ENCODE peak calls at places on chromosomes 3 and 15, in seven cellular contexts. U, P, F, Y, A, M and Q are unnamed samples.

GRCh38 chr3:99872633-99873254 is 55.1 kb downstream of the CMSS1 start:
- DNase-seq in U (no peak), P (no peak), F (no peak), Y (no peak), A (no peak), M (no peak), Q (no peak)

GRCh38 chr3:194777729-194778128 is 92.0 kb downstream of the FAM43A start:
- DNase-seq in U (no peak), P (no peak), F (no peak), Y (peak; percentile 22), A (peak; percentile 16), M (no peak), Q (no peak)

GRCh38 chr3:4983739-4984510 is 4.7 kb downstream of the BHLHE40 start:
- DNase-seq in U (no peak), P (no peak), F (peak; percentile 69), Y (no peak), A (peak; percentile 84), M (peak; percentile 73), Q (no peak)

GRCh38 chr3:36405193-36405592 is 24.9 kb downstream of the STAC start:
- DNase-seq in U (no peak), P (no peak), F (no peak), Y (no peak), A (no peak), M (no peak), Q (no peak)

GRCh38 chr15:76204916-76205460 is 106.3 kb downstream of the ETFA start:
- DNase-seq in U (no peak), P (no peak), F (no peak), Y (no peak), A (no peak), M (no peak), Q (no peak)

GRCh38 chr3:137110392-137110996 is 152.7 kb downstream of the IL20RB start:
- DNase-seq in U (no peak), P (peak; percentile 11), F (peak; percentile 14), Y (no peak), A (no peak), M (peak; percentile 12), Q (no peak)

GRCh38 chr3:127525373-127525772 is 65.2 kb downstream of the TPRA1 start:
- DNase-seq in U (no peak), P (peak; percentile 78), F (no peak), Y (no peak), A (no peak), M (peak; percentile 78), Q (no peak)

GRCh38 chr15:87582169-87582568 is 674.4 kb downstream of the NTRK3 start:
- DNase-seq in U (no peak), P (no peak), F (no peak), Y (no peak), A (no peak), M (no peak), Q (no peak)

GRCh38 chr15:47998523-47999113 is 122.2 kb upstream of the SLC24A5 start:
- DNase-seq in U (no peak), P (no peak), F (no peak), Y (no peak), A (no peak), M (no peak), Q (peak; percentile 58)

GRCh38 chr3:146831657-146832056 is 226.5 kb upstream of the PLSCR5 start:
- DNase-seq in U (no peak), P (no peak), F (no peak), Y (no peak), A (no peak), M (no peak), Q (no peak)

GRCh38 chr3:62371735-62372591 is 1.4 kb downstream of the FEZF2 start:
- DNase-seq in U (no peak), P (no peak), F (no peak), Y (no peak), A (no peak), M (no peak), Q (no peak)

GRCh38 chr3:62368705-62369475 is 4.5 kb downstream of the FEZF2 start:
- DNase-seq in U (no peak), P (no peak), F (no peak), Y (no peak), A (no peak), M (no peak), Q (no peak)

GRCh38 chr3:62371032-62371734 is 2.2 kb downstream of the FEZF2 start:
- DNase-seq in U (no peak), P (no peak), F (no peak), Y (no peak), A (no peak), M (no peak), Q (no peak)

GRCh38 chr3:62369476-62369743 is 3.9 kb downstream of the FEZF2 start:
- DNase-seq in U (no peak), P (no peak), F (no peak), Y (no peak), A (no peak), M (no peak), Q (no peak)

DNA sequence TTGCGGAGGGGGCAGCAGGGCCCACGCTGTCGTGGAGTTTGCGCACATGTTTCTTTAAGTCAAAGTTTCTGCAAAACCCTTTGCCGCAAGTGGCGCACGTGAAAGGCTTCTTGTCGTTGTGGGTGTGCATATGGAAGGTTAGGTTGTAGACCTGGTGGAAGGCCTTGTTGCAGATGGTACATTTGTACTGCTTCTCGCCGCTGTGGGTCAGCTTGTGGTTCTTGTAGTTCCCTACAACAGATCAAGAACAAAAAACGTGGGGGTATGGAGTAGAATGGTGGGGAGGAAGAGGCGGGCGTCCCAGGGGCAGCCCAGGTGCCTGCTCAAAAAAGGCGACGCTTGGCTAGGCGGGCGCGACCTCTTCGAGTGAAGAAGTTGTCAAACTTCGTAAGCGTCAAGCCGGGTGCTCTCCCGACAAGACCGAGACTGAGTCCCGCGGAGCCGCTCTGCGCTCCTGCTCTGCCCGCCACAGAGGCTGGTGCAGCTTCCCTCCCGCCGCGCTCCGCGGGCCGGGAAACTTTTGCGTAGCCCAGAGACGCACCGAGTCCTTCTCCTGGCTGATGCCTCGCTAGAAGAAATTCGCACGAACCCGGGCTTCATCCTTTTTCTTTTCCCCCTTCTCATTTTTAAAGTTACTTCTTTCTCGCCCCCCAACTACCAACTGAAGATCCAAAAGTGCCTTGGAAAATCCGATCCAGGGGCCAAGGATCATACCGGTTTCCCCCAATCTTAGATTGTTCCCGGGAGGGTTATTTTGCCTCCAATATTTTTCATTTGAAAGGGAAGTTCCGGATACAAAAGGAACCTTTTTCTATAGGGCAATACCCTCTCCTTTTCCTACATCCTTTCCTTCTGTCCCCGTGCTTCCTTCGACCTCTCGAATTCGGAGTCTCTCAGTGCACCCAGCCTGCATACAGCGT is 3.0 kb downstream of the FEZF2 start:
- DNase-seq in U (no peak), P (no peak), F (no peak), Y (no peak), A (no peak), M (no peak), Q (no peak)
- H3K4me1 ChIP-seq in U (peaks cover 68% of the 10 kb centered on the region), P (peaks cover 3% of the 10 kb centered on the region), F (no peaks in the 10 kb centered on the region), Y (peaks cover 30% of the 10 kb centered on the region), A (no peaks in the 10 kb centered on the region), M (no peaks in the 10 kb centered on the region), Q (peaks cover 20% of the 10 kb centered on the region)

GRCh38 chr3:141455603-141456327 is 31.1 kb upstream of the RASA2 start:
- DNase-seq in U (no peak), P (no peak), F (no peak), Y (no peak), A (no peak), M (no peak), Q (no peak)

GRCh38 chr3:141460097-141460704 is 26.6 kb upstream of the RASA2 start:
- DNase-seq in U (peak; percentile 83), P (peak; percentile 92), F (peak; percentile 89), Y (no peak), A (peak; percentile 88), M (peak; percentile 75), Q (peak; percentile 89)

GRCh38 chr3:141458937-141459510 is 27.8 kb upstream of the RASA2 start:
- DNase-seq in U (no peak), P (no peak), F (no peak), Y (no peak), A (no peak), M (no peak), Q (no peak)

GRCh38 chr3:141456328-141456689 is 30.5 kb upstream of the RASA2 start:
- DNase-seq in U (no peak), P (no peak), F (no peak), Y (no peak), A (peak; percentile 72), M (no peak), Q (no peak)

GRCh38 chr3:141457624-141458236 is 29.1 kb upstream of the RASA2 start:
- DNase-seq in U (no peak), P (no peak), F (no peak), Y (no peak), A (no peak), M (no peak), Q (no peak)
- H3K4me3 ChIP-seq in U (no peak overlapping the region), P (no peak overlapping the region), F (no peak overlapping the region), Y (no peak overlapping the region), A (no peak overlapping the region), M (no peak overlapping the region), Q (no peak overlapping the region)

GRCh38 chr15:96893159-96893906 is 562.8 kb downstream of the NR2F2 start:
- DNase-seq in U (no peak), P (no peak), F (no peak), Y (no peak), A (no peak), M (no peak), Q (no peak)
- TF ChIP-seq CTCF in U (peak; percentile 62), P (peak; percentile 22), F (peak; percentile 50), Y (peak; percentile 48), A (no peak), M (peak; percentile 25), Q (peak; percentile 61)

GRCh38 chr3:186950402-186951093 is 20.2 kb downstream of the ST6GAL1 start:
- DNase-seq in U (no peak), P (no peak), F (no peak), Y (no peak), A (no peak), M (no peak), Q (no peak)

GRCh38 chr3:186949281-186949982 is 19.1 kb downstream of the ST6GAL1 start:
- DNase-seq in U (peak; percentile 31), P (no peak), F (no peak), Y (no peak), A (no peak), M (no peak), Q (no peak)

GRCh38 chr3:186953011-186953487 is 22.7 kb downstream of the ST6GAL1 start:
- DNase-seq in U (no peak), P (no peak), F (no peak), Y (no peak), A (no peak), M (no peak), Q (no peak)

GRCh38 chr3:186955898-186956696 is 25.8 kb downstream of the ST6GAL1 start:
- DNase-seq in U (no peak), P (no peak), F (no peak), Y (no peak), A (no peak), M (no peak), Q (no peak)

DNA sequence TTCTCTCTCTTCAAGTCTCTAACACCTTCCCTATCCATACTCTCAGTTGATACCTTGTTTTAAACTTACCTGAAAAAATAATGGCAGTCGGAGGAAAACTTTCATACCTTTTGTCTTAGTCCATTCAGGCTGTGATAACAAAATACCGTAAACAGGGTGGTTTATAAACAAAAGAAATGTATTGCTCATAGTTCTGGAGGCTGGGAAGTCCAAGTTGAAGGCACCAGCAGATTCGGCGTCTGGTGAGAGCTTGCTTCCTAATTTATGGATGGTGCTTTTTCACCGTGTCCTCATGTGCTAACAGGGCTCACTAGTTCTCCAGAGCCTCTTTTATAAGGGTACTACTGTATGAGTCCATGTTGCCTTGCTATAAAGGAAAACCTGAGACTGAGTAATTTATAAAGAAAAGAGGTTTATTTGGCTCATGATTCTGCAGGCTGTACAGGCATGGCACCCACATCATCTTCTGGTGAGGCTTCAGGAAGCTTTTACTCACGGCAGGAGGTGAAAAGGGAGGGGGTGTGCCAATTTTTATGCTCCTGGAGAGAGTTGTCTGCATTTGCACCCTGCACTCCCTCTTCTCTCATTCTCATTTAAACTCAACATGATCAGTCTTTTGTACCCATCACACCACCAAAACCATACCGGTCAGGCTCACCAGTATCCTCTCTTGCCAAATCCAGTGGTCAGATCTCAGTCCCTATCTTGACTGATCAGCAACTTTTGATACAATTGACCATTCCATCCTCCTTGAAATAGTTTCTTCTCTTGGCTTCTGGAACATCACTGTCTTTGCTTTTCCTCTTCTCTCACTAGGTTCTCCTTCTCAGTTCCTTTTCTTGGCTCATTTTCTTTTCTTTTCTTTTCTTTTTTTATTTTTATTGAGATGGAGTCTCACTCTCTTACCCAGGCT is 21.6 kb downstream of the ST6GAL1 start:
- DNase-seq in U (no peak), P (no peak), F (no peak), Y (no peak), A (no peak), M (no peak), Q (no peak)
- H3K4me1 ChIP-seq in U (peaks cover 75% of the 10 kb centered on the region), P (no peaks in the 10 kb centered on the region), F (no peaks in the 10 kb centered on the region), Y (peaks cover 15% of the 10 kb centered on the region), A (no peaks in the 10 kb centered on the region), M (no peaks in the 10 kb centered on the region), Q (peaks cover 39% of the 10 kb centered on the region)